ENCODE peak calls at places on chromosomes 2 and 18, in ten cellular contexts. One of them, this sample, is unnamed.

GRCh38 chr2:165778653-165779451 is 15.2 kb downstream of the GALNT3 start:
- DNase-seq in T-helper 9 cell: no peak
- DNase-seq in WTC11: peak
- DNase-seq in RWPE1: no peak
- DNase-seq in A549: peak
- DNase-seq in left cardiac atrium: no peak
- DNase-seq in CD8-positive, alpha-beta memory T cell: no peak
- DNase-seq in AG04450: no peak
- DNase-seq in A172: no peak
- DNase-seq in ELF-1: peak
- DNase-seq in this sample: no peak

GRCh38 chr18:62030091-62030985 is 137.5 kb upstream of the RNF152 start:
- DNase-seq in AG04450: no peak
- DNase-seq in A549: no peak
- DNase-seq in WTC11: no peak
- DNase-seq in T-helper 9 cell: no peak
- DNase-seq in CD8-positive, alpha-beta memory T cell: no peak
- DNase-seq in left cardiac atrium: no peak
- DNase-seq in A172: no peak
- DNase-seq in ELF-1: no peak
- DNase-seq in RWPE1: no peak
- DNase-seq in this sample: peak

GRCh38 chr2:42902939-42903709 is 110.7 kb upstream of the HAAO start:
- DNase-seq in CD8-positive, alpha-beta memory T cell: no peak
- DNase-seq in T-helper 9 cell: no peak
- DNase-seq in A172: no peak
- DNase-seq in ELF-1: no peak
- DNase-seq in AG04450: no peak
- DNase-seq in RWPE1: no peak
- DNase-seq in A549: no peak
- DNase-seq in WTC11: no peak
- DNase-seq in left cardiac atrium: no peak
- DNase-seq in this sample: no peak

GRCh38 chr2:69717902-69718301 is 24.0 kb upstream of the ANXA4 start:
- DNase-seq in CD8-positive, alpha-beta memory T cell: no peak
- DNase-seq in left cardiac atrium: no peak
- DNase-seq in A172: peak
- DNase-seq in T-helper 9 cell: no peak
- DNase-seq in AG04450: no peak
- DNase-seq in WTC11: no peak
- DNase-seq in ELF-1: peak
- DNase-seq in A549: peak
- DNase-seq in RWPE1: no peak
- DNase-seq in this sample: no peak

GRCh38 chr2:57862153-57862552 is 184.5 kb upstream of the VRK2 start:
- DNase-seq in ELF-1: no peak
- DNase-seq in A172: no peak
- DNase-seq in WTC11: no peak
- DNase-seq in AG04450: no peak
- DNase-seq in T-helper 9 cell: no peak
- DNase-seq in CD8-positive, alpha-beta memory T cell: no peak
- DNase-seq in left cardiac atrium: no peak
- DNase-seq in RWPE1: peak
- DNase-seq in A549: peak
- DNase-seq in this sample: no peak

GRCh38 chr18:69085933-69086332 is 288.1 kb downstream of the CCDC102B start:
- DNase-seq in RWPE1: no peak
- DNase-seq in ELF-1: no peak
- DNase-seq in left cardiac atrium: no peak
- DNase-seq in AG04450: no peak
- DNase-seq in CD8-positive, alpha-beta memory T cell: no peak
- DNase-seq in T-helper 9 cell: no peak
- DNase-seq in A172: no peak
- DNase-seq in A549: no peak
- DNase-seq in WTC11: no peak
- DNase-seq in this sample: no peak

GRCh38 chr18:70132999-70133398 is 72.5 kb downstream of the RTTN start:
- DNase-seq in WTC11: no peak
- DNase-seq in A172: peak
- DNase-seq in CD8-positive, alpha-beta memory T cell: no peak
- DNase-seq in left cardiac atrium: no peak
- DNase-seq in RWPE1: no peak
- DNase-seq in AG04450: peak
- DNase-seq in A549: peak
- DNase-seq in T-helper 9 cell: no peak
- DNase-seq in ELF-1: no peak
- DNase-seq in this sample: peak

GRCh38 chr2:134727385-134727784 is 8.6 kb upstream of the TMEM163 start:
- DNase-seq in left cardiac atrium: no peak
- DNase-seq in A172: peak
- DNase-seq in CD8-positive, alpha-beta memory T cell: no peak
- DNase-seq in ELF-1: no peak
- DNase-seq in WTC11: no peak
- DNase-seq in AG04450: no peak
- DNase-seq in T-helper 9 cell: no peak
- DNase-seq in RWPE1: peak
- DNase-seq in A549: no peak
- DNase-seq in this sample: peak

GRCh38 chr2:169129703-169130243 is 60.4 kb downstream of the DHRS9 start:
- DNase-seq in left cardiac atrium: no peak
- DNase-seq in A549: no peak
- DNase-seq in WTC11: no peak
- DNase-seq in AG04450: no peak
- DNase-seq in ELF-1: no peak
- DNase-seq in RWPE1: no peak
- DNase-seq in CD8-positive, alpha-beta memory T cell: no peak
- DNase-seq in T-helper 9 cell: no peak
- DNase-seq in A172: no peak
- DNase-seq in this sample: no peak

GRCh38 chr2:191360918-191361317 is 115.7 kb downstream of the MYO1B start:
- DNase-seq in CD8-positive, alpha-beta memory T cell: no peak
- DNase-seq in AG04450: no peak
- DNase-seq in RWPE1: no peak
- DNase-seq in A172: no peak
- DNase-seq in ELF-1: no peak
- DNase-seq in WTC11: no peak
- DNase-seq in left cardiac atrium: no peak
- DNase-seq in T-helper 9 cell: no peak
- DNase-seq in A549: no peak
- DNase-seq in this sample: no peak

GRCh38 chr18:61713502-61713901 is 179.3 kb downstream of the RNF152 start:
- DNase-seq in A172: no peak
- DNase-seq in RWPE1: no peak
- DNase-seq in A549: no peak
- DNase-seq in WTC11: no peak
- DNase-seq in ELF-1: no peak
- DNase-seq in AG04450: no peak
- DNase-seq in T-helper 9 cell: no peak
- DNase-seq in left cardiac atrium: no peak
- DNase-seq in CD8-positive, alpha-beta memory T cell: no peak
- DNase-seq in this sample: no peak

GRCh38 chr2:191008286-191008685 is 5.7 kb downstream of the STAT1 start:
- DNase-seq in WTC11: no peak
- DNase-seq in AG04450: no peak
- DNase-seq in A172: no peak
- DNase-seq in A549: no peak
- DNase-seq in T-helper 9 cell: no peak
- DNase-seq in ELF-1: no peak
- DNase-seq in left cardiac atrium: no peak
- DNase-seq in CD8-positive, alpha-beta memory T cell: no peak
- DNase-seq in RWPE1: no peak
- DNase-seq in this sample: no peak

GRCh38 chr18:77080283-77080682 is 52.3 kb downstream of the MBP start:
- DNase-seq in left cardiac atrium: no peak
- DNase-seq in T-helper 9 cell: no peak
- DNase-seq in A172: no peak
- DNase-seq in RWPE1: no peak
- DNase-seq in A549: no peak
- DNase-seq in AG04450: no peak
- DNase-seq in ELF-1: no peak
- DNase-seq in CD8-positive, alpha-beta memory T cell: no peak
- DNase-seq in WTC11: no peak
- DNase-seq in this sample: no peak

GRCh38 chr2:211534655-211535054 is 978.3 kb downstream of the CPS1 start:
- DNase-seq in T-helper 9 cell: no peak
- DNase-seq in CD8-positive, alpha-beta memory T cell: no peak
- DNase-seq in left cardiac atrium: no peak
- DNase-seq in ELF-1: no peak
- DNase-seq in WTC11: no peak
- DNase-seq in A549: no peak
- DNase-seq in A172: no peak
- DNase-seq in RWPE1: no peak
- DNase-seq in AG04450: no peak
- DNase-seq in this sample: no peak

GRCh38 chr2:181810823-181811695 is 80.5 kb upstream of the ITPRID2 start:
- DNase-seq in A172: peak
- DNase-seq in WTC11: no peak
- DNase-seq in ELF-1: peak
- DNase-seq in AG04450: peak
- DNase-seq in RWPE1: peak
- DNase-seq in CD8-positive, alpha-beta memory T cell: no peak
- DNase-seq in T-helper 9 cell: no peak
- DNase-seq in left cardiac atrium: peak
- DNase-seq in A549: peak
- DNase-seq in this sample: peak

GRCh38 chr2:151344906-151345305 is 12.5 kb upstream of the TNFAIP6 start:
- DNase-seq in A549: no peak
- DNase-seq in WTC11: no peak
- DNase-seq in RWPE1: no peak
- DNase-seq in CD8-positive, alpha-beta memory T cell: no peak
- DNase-seq in T-helper 9 cell: no peak
- DNase-seq in AG04450: no peak
- DNase-seq in left cardiac atrium: no peak
- DNase-seq in A172: no peak
- DNase-seq in ELF-1: no peak
- DNase-seq in this sample: no peak

GRCh38 chr18:58396966-58397365 is 231.9 kb downstream of the ALPK2 start:
- DNase-seq in T-helper 9 cell: no peak
- DNase-seq in AG04450: no peak
- DNase-seq in left cardiac atrium: no peak
- DNase-seq in A549: no peak
- DNase-seq in RWPE1: no peak
- DNase-seq in A172: no peak
- DNase-seq in CD8-positive, alpha-beta memory T cell: no peak
- DNase-seq in ELF-1: no peak
- DNase-seq in WTC11: no peak
- DNase-seq in this sample: no peak

GRCh38 chr18:13378150-13378549 is 159.6 kb downstream of the LDLRAD4 start:
- DNase-seq in AG04450: no peak
- DNase-seq in A549: no peak
- DNase-seq in CD8-positive, alpha-beta memory T cell: no peak
- DNase-seq in left cardiac atrium: no peak
- DNase-seq in A172: no peak
- DNase-seq in RWPE1: no peak
- DNase-seq in ELF-1: no peak
- DNase-seq in WTC11: no peak
- DNase-seq in T-helper 9 cell: no peak
- DNase-seq in this sample: no peak

GRCh38 chr2:62149708-62150107 is 46.2 kb upstream of the B3GNT2 start:
- DNase-seq in ELF-1: peak
- DNase-seq in WTC11: no peak
- DNase-seq in CD8-positive, alpha-beta memory T cell: no peak
- DNase-seq in A549: peak
- DNase-seq in AG04450: peak
- DNase-seq in T-helper 9 cell: no peak
- DNase-seq in RWPE1: peak
- DNase-seq in A172: peak
- DNase-seq in left cardiac atrium: no peak
- DNase-seq in this sample: peak

This sample was measured in non-pigmented ciliary epithelial cell.